ENCODE peak calls at places on chromosome 5, in eight cellular contexts. One of them, this sample, is unnamed.

GRCh38 chr5:150540615-150541396 is 32.9 kb downstream of the NDST1 start:
- DNase-seq in MM.1S: no peak
- DNase-seq in fibroblast of pulmonary artery: peak
- DNase-seq in foreskin fibroblast: peak
- DNase-seq in BE2C: no peak
- DNase-seq in astrocyte of the cerebellum: peak
- DNase-seq in PC-9: peak
- DNase-seq in cardiac fibroblast: peak
- DNase-seq in this sample: peak

GRCh38 chr5:126339215-126339805 is 83.9 kb upstream of the GRAMD2B start:
- DNase-seq in MM.1S: peak
- DNase-seq in fibroblast of pulmonary artery: peak
- DNase-seq in foreskin fibroblast: peak
- DNase-seq in BE2C: peak
- DNase-seq in astrocyte of the cerebellum: peak
- DNase-seq in PC-9: peak
- DNase-seq in cardiac fibroblast: peak
- DNase-seq in this sample: peak

GRCh38 chr5:154967419-154968024 is 26.6 kb downstream of the MRPL22 start:
- DNase-seq in MM.1S: no peak
- DNase-seq in fibroblast of pulmonary artery: peak
- DNase-seq in foreskin fibroblast: peak
- DNase-seq in BE2C: peak
- DNase-seq in astrocyte of the cerebellum: no peak
- DNase-seq in PC-9: no peak
- DNase-seq in cardiac fibroblast: peak
- DNase-seq in this sample: peak

GRCh38 chr5:84204772-84205171 is 179.9 kb downstream of the EDIL3 start:
- DNase-seq in MM.1S: no peak
- DNase-seq in fibroblast of pulmonary artery: no peak
- DNase-seq in foreskin fibroblast: no peak
- DNase-seq in BE2C: no peak
- DNase-seq in astrocyte of the cerebellum: no peak
- DNase-seq in PC-9: no peak
- DNase-seq in cardiac fibroblast: no peak
- DNase-seq in this sample: no peak

GRCh38 chr5:41522193-41522786 is 11.9 kb upstream of the PLCXD3 start:
- DNase-seq in MM.1S: no peak
- DNase-seq in fibroblast of pulmonary artery: no peak
- DNase-seq in foreskin fibroblast: no peak
- DNase-seq in BE2C: no peak
- DNase-seq in astrocyte of the cerebellum: no peak
- DNase-seq in PC-9: no peak
- DNase-seq in cardiac fibroblast: no peak
- DNase-seq in this sample: no peak

GRCh38 chr5:176740131-176740701 is 70.1 kb upstream of the UNC5A start:
- DNase-seq in MM.1S: no peak
- DNase-seq in fibroblast of pulmonary artery: no peak
- DNase-seq in foreskin fibroblast: no peak
- DNase-seq in BE2C: no peak
- DNase-seq in astrocyte of the cerebellum: no peak
- DNase-seq in PC-9: no peak
- DNase-seq in cardiac fibroblast: no peak
- DNase-seq in this sample: no peak

GRCh38 chr5:134464988-134465855 is 53.5 kb upstream of the CDKN2AIPNL start:
- DNase-seq in MM.1S: no peak
- DNase-seq in fibroblast of pulmonary artery: no peak
- DNase-seq in foreskin fibroblast: no peak
- DNase-seq in BE2C: no peak
- DNase-seq in astrocyte of the cerebellum: no peak
- DNase-seq in PC-9: no peak
- DNase-seq in cardiac fibroblast: no peak
- DNase-seq in this sample: peak

GRCh38 chr5:12109075-12109688 is 204.9 kb upstream of the CTNND2 start:
- DNase-seq in MM.1S: no peak
- DNase-seq in fibroblast of pulmonary artery: no peak
- DNase-seq in foreskin fibroblast: no peak
- DNase-seq in BE2C: no peak
- DNase-seq in astrocyte of the cerebellum: no peak
- DNase-seq in PC-9: no peak
- DNase-seq in cardiac fibroblast: no peak
- DNase-seq in this sample: no peak

GRCh38 chr5:181098642-181099452 is 32.1 kb downstream of the OR2V1 start:
- DNase-seq in MM.1S: no peak
- DNase-seq in fibroblast of pulmonary artery: no peak
- DNase-seq in foreskin fibroblast: peak
- DNase-seq in BE2C: no peak
- DNase-seq in astrocyte of the cerebellum: no peak
- DNase-seq in PC-9: no peak
- DNase-seq in cardiac fibroblast: no peak
- DNase-seq in this sample: no peak

GRCh38 chr5:137760294-137761019 is 6.3 kb upstream of the HNRNPA0 start:
- DNase-seq in MM.1S: no peak
- DNase-seq in fibroblast of pulmonary artery: no peak
- DNase-seq in foreskin fibroblast: no peak
- DNase-seq in BE2C: no peak
- DNase-seq in astrocyte of the cerebellum: no peak
- DNase-seq in PC-9: peak
- DNase-seq in cardiac fibroblast: no peak
- DNase-seq in this sample: no peak

DNA sequence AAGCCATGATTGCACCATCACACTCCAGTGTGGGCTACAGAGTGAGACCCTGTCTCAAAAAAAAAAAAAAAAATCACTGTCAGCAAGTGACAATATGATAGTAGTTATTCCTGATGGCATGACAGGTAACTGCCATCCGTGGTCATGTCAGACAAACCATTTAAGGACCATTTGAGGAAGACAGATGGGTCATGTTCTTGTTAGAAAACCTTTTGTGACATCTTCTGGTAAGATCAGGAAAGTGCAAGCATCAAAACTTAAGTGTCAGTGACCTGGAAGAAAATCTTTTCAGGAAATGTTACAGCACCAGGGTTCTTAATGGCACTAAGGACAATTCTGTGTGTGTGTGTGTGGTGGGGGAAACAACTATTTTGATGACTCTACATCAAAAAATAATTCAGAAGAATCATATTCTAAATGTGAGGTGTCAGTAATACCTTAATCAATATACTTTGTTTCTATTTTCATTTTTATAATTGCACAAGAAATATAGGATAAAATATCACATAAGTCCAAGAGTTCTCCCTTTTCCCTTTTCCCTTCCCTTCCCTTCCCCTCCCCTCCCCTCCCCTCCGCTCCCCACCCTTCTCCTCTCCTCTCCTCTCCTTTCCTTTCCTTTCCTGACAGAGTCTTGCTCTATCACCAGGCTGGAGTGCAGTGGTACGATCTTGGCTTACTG is 17.8 kb downstream of the SLC38A9 start:
- DNase-seq in MM.1S: peak
- DNase-seq in fibroblast of pulmonary artery: peak
- DNase-seq in foreskin fibroblast: peak
- DNase-seq in BE2C: no peak
- DNase-seq in astrocyte of the cerebellum: peak
- DNase-seq in PC-9: no peak
- DNase-seq in cardiac fibroblast: peak
- DNase-seq in this sample: peak
- TF ChIP-seq CTCF in MM.1S: peak
- TF ChIP-seq CTCF in fibroblast of pulmonary artery: peak
- TF ChIP-seq CTCF in foreskin fibroblast: peak
- TF ChIP-seq CTCF in BE2C: peak
- TF ChIP-seq CTCF in astrocyte of the cerebellum: peak
- TF ChIP-seq CTCF in PC-9: peak
- TF ChIP-seq CTCF in cardiac fibroblast: peak
- TF ChIP-seq CTCF in this sample: peak

GRCh38 chr5:161548472-161549094 is 2.1 kb upstream of the GABRB2 start:
- DNase-seq in MM.1S: no peak
- DNase-seq in fibroblast of pulmonary artery: no peak
- DNase-seq in foreskin fibroblast: no peak
- DNase-seq in BE2C: no peak
- DNase-seq in astrocyte of the cerebellum: no peak
- DNase-seq in PC-9: no peak
- DNase-seq in cardiac fibroblast: no peak
- DNase-seq in this sample: no peak
- H3K4me3 ChIP-seq in MM.1S: no peak
- H3K4me3 ChIP-seq in fibroblast of pulmonary artery: no peak
- H3K4me3 ChIP-seq in foreskin fibroblast: no peak
- H3K4me3 ChIP-seq in BE2C: no peak
- H3K4me3 ChIP-seq in astrocyte of the cerebellum: peak
- H3K4me3 ChIP-seq in PC-9: no peak
- H3K4me3 ChIP-seq in cardiac fibroblast: no peak
- H3K4me3 ChIP-seq in this sample: no peak

DNA sequence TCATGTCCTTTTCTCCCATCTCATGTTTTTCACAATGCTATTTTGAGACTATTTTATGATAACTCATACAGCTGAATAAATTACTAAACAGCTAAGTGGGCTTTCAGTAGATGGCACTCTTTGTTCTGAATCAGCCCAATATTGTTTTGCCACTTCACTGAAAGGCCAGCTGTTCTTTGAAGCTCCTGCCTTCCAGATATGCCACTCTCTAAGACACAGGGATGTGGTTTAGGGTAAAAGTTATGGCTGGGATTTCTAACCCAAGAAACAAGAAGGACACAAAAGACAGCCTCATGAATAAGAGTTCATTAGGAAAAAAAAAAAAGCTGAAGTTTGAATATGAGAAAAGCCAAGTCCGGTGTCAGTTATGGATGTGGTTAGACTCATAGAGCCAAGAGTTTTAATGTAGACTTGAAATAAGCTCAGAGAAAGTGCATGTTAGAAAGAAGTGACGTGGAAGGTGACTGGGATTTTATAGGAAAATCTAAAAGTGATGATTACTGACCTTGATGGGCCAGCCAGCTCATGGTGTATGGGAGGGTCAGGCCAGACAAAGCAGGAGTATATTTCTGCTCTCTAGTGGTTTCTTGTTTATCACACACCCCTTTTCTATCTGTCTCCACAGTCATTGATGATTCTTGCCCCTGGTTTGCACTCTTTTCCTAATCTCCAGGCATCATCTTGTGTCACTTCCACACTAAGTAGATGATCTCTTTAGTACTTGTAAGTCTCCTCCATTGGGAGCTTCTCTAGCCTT is 488.5 kb downstream of the NR2F1-AS1 start:
- DNase-seq in MM.1S: no peak
- DNase-seq in fibroblast of pulmonary artery: peak
- DNase-seq in foreskin fibroblast: peak
- DNase-seq in BE2C: no peak
- DNase-seq in astrocyte of the cerebellum: peak
- DNase-seq in PC-9: no peak
- DNase-seq in cardiac fibroblast: peak
- DNase-seq in this sample: peak
- TF ChIP-seq CTCF in MM.1S: no peak
- TF ChIP-seq CTCF in fibroblast of pulmonary artery: peak
- TF ChIP-seq CTCF in foreskin fibroblast: peak
- TF ChIP-seq CTCF in BE2C: peak
- TF ChIP-seq CTCF in astrocyte of the cerebellum: peak
- TF ChIP-seq CTCF in PC-9: peak
- TF ChIP-seq CTCF in cardiac fibroblast: peak
- TF ChIP-seq CTCF in this sample: peak

DNA sequence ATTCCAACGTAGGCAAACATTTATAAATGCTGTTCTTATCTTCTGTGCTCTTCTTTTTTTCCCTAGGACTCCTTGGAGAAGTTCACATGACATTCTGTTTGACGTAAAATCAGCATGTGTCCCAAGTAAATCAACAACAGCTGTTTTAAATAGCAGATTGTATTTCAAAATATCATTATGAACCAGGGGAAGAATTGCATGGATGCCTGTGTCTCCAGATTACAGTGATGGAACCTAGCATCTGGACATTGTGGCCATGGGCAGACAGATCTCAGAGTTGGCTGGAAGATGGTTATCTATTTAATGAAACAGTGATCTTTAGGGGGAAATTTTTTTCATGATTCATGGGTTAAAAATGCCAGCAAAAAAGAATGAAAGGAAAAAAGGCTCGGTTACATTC is 222.0 kb downstream of the MAN2A1 start:
- DNase-seq in MM.1S: no peak
- DNase-seq in fibroblast of pulmonary artery: peak
- DNase-seq in foreskin fibroblast: peak
- DNase-seq in BE2C: no peak
- DNase-seq in astrocyte of the cerebellum: no peak
- DNase-seq in PC-9: no peak
- DNase-seq in cardiac fibroblast: peak
- DNase-seq in this sample: no peak
- H3K4me3 ChIP-seq in MM.1S: no peak
- H3K4me3 ChIP-seq in fibroblast of pulmonary artery: no peak
- H3K4me3 ChIP-seq in foreskin fibroblast: no peak
- H3K4me3 ChIP-seq in BE2C: no peak
- H3K4me3 ChIP-seq in astrocyte of the cerebellum: no peak
- H3K4me3 ChIP-seq in PC-9: no peak
- H3K4me3 ChIP-seq in cardiac fibroblast: no peak
- H3K4me3 ChIP-seq in this sample: no peak

DNA sequence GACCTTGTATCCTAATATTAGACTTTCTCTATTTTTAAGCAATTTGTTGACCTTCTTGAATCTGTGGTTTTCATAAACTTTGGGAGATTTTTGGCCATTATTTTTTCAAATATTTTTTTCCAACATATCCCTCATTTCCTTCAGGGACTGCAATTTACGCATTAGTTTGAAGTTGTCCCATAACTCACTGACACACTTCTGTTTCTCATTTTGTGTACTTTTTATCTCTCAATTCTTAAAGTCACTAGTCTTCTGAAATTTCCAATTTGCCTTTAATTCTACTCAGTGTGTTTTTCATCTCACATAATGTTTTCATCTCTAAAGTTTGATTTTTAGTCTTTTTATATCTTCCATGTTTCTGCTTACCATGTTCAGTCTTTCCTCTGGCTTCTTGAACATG is 356.8 kb downstream of the RAB3C start:
- DNase-seq in MM.1S: no peak
- DNase-seq in fibroblast of pulmonary artery: no peak
- DNase-seq in foreskin fibroblast: no peak
- DNase-seq in BE2C: no peak
- DNase-seq in astrocyte of the cerebellum: no peak
- DNase-seq in PC-9: no peak
- DNase-seq in cardiac fibroblast: no peak
- DNase-seq in this sample: no peak
- TF ChIP-seq CTCF in MM.1S: no peak
- TF ChIP-seq CTCF in fibroblast of pulmonary artery: no peak
- TF ChIP-seq CTCF in foreskin fibroblast: no peak
- TF ChIP-seq CTCF in BE2C: no peak
- TF ChIP-seq CTCF in astrocyte of the cerebellum: no peak
- TF ChIP-seq CTCF in PC-9: no peak
- TF ChIP-seq CTCF in cardiac fibroblast: no peak
- TF ChIP-seq CTCF in this sample: no peak

GRCh38 chr5:51378415-51378777 is 4.9 kb upstream of the ISL1 start:
- DNase-seq in MM.1S: no peak
- DNase-seq in fibroblast of pulmonary artery: no peak
- DNase-seq in foreskin fibroblast: no peak
- DNase-seq in BE2C: peak
- DNase-seq in astrocyte of the cerebellum: no peak
- DNase-seq in PC-9: no peak
- DNase-seq in cardiac fibroblast: no peak
- DNase-seq in this sample: no peak
- H3K4me3 ChIP-seq in MM.1S: peak
- H3K4me3 ChIP-seq in fibroblast of pulmonary artery: no peak
- H3K4me3 ChIP-seq in foreskin fibroblast: peak
- H3K4me3 ChIP-seq in BE2C: peak
- H3K4me3 ChIP-seq in astrocyte of the cerebellum: no peak
- H3K4me3 ChIP-seq in PC-9: peak
- H3K4me3 ChIP-seq in cardiac fibroblast: no peak
- H3K4me3 ChIP-seq in this sample: peak

GRCh38 chr5:33297760-33298216 is 143.0 kb upstream of the TARS1 start:
- DNase-seq in MM.1S: no peak
- DNase-seq in fibroblast of pulmonary artery: no peak
- DNase-seq in foreskin fibroblast: no peak
- DNase-seq in BE2C: peak
- DNase-seq in astrocyte of the cerebellum: no peak
- DNase-seq in PC-9: no peak
- DNase-seq in cardiac fibroblast: no peak
- DNase-seq in this sample: no peak
- TF ChIP-seq CTCF in MM.1S: peak
- TF ChIP-seq CTCF in fibroblast of pulmonary artery: no peak
- TF ChIP-seq CTCF in foreskin fibroblast: no peak
- TF ChIP-seq CTCF in BE2C: peak
- TF ChIP-seq CTCF in astrocyte of the cerebellum: no peak
- TF ChIP-seq CTCF in PC-9: no peak
- TF ChIP-seq CTCF in cardiac fibroblast: peak
- TF ChIP-seq CTCF in this sample: no peak

This sample was measured in bronchial epithelial cell.